ENCODE peak calls at places on chromosome 18, in ten cellular contexts. B is tibial nerve, Q is A549, E is prostate gland, N is stomach, X is breast epithelium, T is uterus, Y is HepG2, R is suprapubic skin, C is spleen. M is an unnamed sample.

GRCh38 chr18:59990121-59990818 is 90.5 kb downstream of the PMAIP1 start:
- DNase-seq in Y (no peak), X (no peak), Q (no peak), C (no peak), R (no peak), B (no peak), E (no peak), N (no peak), T (no peak), M (no peak)

GRCh38 chr18:37298816-37299215 is 266.8 kb downstream of the CELF4 start:
- DNase-seq in Y (no peak), E (no peak), T (no peak), B (no peak), R (no peak), C (no peak), X (no peak), Q (no peak), N (no peak), M (no peak)

GRCh38 chr18:45670281-45670962 is 53.6 kb upstream of the SLC14A1 start:
- DNase-seq in E (no peak), N (no peak), T (no peak), B (no peak), R (no peak), Y (no peak), C (no peak), Q (no peak), X (no peak), M (peak; percentile 83)

GRCh38 chr18:50356036-50356945 is 18.6 kb upstream of the SKA1 start:
- DNase-seq in Y (peak; percentile 11), T (no peak), B (no peak), R (no peak), N (no peak), C (no peak), Q (no peak), X (no peak), E (no peak), M (no peak)

GRCh38 chr18:24915547-24915946 is 436.4 kb downstream of the ZNF521 start:
- DNase-seq in Y (no peak), C (no peak), R (no peak), X (no peak), B (no peak), N (no peak), T (no peak), Q (no peak), E (no peak), M (no peak)

GRCh38 chr18:6785001-6785400 is 55.5 kb downstream of the ARHGAP28 start:
- DNase-seq in R (no peak), E (no peak), Y (no peak), Q (no peak), B (no peak), N (no peak), X (no peak), C (no peak), T (no peak), M (no peak)

GRCh38 chr18:51881394-51881793 is 458.6 kb upstream of the DCC start:
- DNase-seq in T (no peak), B (no peak), E (no peak), R (no peak), X (no peak), Y (no peak), N (no peak), Q (no peak), C (no peak), M (no peak)

GRCh38 chr18:73666772-73667171 is 480.9 kb downstream of the FBXO15 start:
- DNase-seq in C (no peak), Q (no peak), R (no peak), X (no peak), T (no peak), E (no peak), B (no peak), Y (no peak), N (no peak), M (no peak)

GRCh38 chr18:51278045-51278649 is 80.7 kb upstream of the MEX3C start:
- DNase-seq in C (no peak), B (no peak), Y (peak; percentile 47), E (no peak), X (no peak), N (peak; percentile 35), Q (peak; percentile 57), T (no peak), R (no peak), M (no peak)

GRCh38 chr18:30106356-30106755 is 936.2 kb downstream of the DSC3 start:
- DNase-seq in E (no peak), R (no peak), B (no peak), X (no peak), N (no peak), T (no peak), Y (no peak), C (no peak), Q (no peak), M (no peak)

GRCh38 chr18:75363446-75364225 is 63.9 kb downstream of the SMIM21 start:
- DNase-seq in X (no peak), T (no peak), R (no peak), E (no peak), Y (no peak), Q (no peak), C (no peak), N (no peak), B (no peak), M (no peak)

GRCh38 chr18:79912994-79913831 is 38.2 kb downstream of the SLC66A2 start:
- DNase-seq in X (no peak), N (no peak), E (no peak), Q (no peak), R (peak; percentile 69), B (no peak), Y (no peak), T (no peak), C (peak; percentile 65), M (no peak)

GRCh38 chr18:61167902-61168301 is 165.3 kb upstream of the CDH20 start:
- DNase-seq in Q (no peak), C (no peak), R (no peak), N (no peak), B (no peak), X (no peak), Y (no peak), T (no peak), E (no peak), M (no peak)

GRCh38 chr18:57241869-57242268 is 95.0 kb downstream of the BOD1L2 start:
- DNase-seq in C (no peak), Y (no peak), R (no peak), Q (no peak), N (no peak), E (no peak), T (no peak), X (no peak), B (no peak), M (no peak)

GRCh38 chr18:76486029-76486428 is 9.0 kb downstream of the ZNF516 start:
- DNase-seq in E (no peak), C (no peak), X (no peak), Q (no peak), R (no peak), T (no peak), Y (no peak), N (no peak), B (no peak), M (no peak)
- TF ChIP-seq POLR2A in E (no peak), C (no peak), X (no peak), Q (no peak), R (no peak), T (no peak), Y (no peak), N (no peak), B (no peak), M (no peak)

DNA sequence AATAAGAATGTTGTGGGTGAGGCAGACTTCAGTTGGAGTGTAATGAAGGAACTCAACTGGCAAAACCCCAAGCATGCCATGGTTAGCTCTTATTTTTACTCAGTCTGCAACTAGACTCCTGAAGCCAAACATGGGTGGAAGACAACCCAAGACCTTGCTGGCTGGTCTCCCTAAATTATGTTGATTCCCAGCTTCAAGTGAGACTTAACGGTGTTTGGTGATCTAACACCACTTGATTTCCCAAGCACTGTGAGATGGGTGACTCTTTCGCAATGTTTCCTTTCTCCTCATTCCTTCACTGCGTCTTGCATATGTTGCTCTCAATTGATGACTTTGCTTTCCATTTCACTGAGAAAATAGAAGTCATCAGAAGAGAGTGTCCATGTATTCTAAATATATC is 693.1 kb downstream of the DCC start:
- DNase-seq in Y (no peak), N (no peak), R (no peak), E (no peak), B (no peak), X (no peak), C (no peak), Q (no peak), T (no peak), M (no peak)
- TF ChIP-seq POLR2A in Y (no peak), N (no peak), R (no peak), E (no peak), B (no peak), X (no peak), C (no peak), Q (no peak), T (no peak), M (no peak)

DNA sequence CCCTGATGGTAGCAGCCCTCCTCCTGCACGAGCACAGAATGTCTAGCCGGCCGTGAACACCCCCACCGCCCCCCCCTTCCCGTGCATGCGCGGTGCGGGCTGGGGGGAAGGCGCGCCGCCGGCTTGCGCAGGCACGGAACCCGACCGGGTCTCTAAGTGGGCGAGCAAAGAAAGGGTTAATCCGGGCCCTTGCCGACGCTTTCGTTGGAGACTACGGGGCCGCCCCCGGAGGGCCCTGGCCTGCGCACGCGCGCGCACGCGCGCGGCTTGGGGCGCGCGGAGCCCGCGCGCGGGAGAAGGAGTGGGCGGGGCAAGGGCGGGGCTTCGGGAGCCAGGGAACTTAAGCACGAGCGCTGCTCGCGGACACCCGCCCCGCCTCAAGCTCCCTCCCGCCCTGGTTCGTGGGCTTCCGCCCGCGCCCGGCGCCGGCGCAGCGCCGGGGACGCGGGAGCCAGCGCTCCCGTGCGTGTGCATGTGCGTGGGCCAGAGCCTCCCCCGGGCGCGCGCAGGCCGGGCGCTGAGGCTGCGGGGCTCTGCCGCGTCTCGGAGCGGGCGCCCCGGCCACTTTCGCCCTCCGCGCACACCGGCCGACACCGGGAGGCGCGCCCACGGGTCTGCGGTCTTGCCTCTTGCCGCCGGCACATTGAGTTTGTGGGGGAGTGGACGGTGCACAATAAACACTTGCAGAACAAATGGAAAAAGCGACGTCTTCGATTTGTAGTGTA is 617 bp upstream of the ZBTB14 start:
- DNase-seq in Y (peak; percentile 90), E (peak; percentile 95), X (peak; percentile 92), R (peak; percentile 97), Q (peak; percentile 93), N (peak; percentile 98), T (peak; percentile 98), B (peak; percentile 94), C (peak; percentile 99), M (peak; percentile 95)
- TF ChIP-seq POLR2A in Y (peak; percentile 67), E (no peak), X (no peak), R (peak; percentile 39), Q (peak; percentile 29), N (no peak), T (no peak), B (peak; percentile 51), C (peak; percentile 32), M (no peak)

DNA sequence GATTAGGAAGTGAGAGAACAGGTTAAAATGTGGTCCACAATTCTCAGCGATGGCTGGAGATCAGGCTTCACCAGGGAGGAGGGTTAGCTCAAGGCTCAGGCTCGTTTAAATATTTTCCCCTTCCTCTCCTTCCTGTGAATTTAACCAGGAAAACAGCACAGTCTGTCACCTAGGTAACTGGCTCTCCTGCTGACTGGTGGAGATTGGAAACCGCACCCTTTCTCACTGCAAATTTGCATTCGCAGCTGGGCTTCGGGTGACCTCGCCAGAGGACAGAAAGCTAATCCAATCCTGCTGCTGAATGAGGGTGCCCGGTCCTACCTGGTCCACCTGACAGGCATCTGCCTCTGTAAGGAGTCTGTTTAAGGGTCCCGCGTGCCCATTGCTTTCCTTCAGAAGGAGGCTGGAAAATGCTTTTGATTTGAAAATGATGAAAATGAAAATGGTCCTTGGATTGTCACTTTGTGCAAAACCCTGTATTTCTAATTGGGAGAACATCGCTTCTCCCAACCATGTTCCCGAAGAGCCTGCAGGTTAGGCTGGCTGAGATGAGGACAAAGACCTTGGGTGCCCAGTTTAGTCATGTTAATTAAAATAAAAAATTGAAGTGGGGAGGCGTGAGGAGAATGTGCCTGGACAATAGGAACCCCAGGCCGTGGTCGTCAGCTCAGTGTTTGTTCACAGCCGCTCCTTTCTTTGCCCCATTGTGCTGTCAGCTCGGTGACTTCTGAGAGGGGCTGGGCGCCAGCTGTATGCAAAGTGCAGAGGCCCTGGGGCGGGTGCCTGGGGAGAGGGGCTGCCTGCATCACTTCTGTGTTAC is 43.4 kb upstream of the MTCL1 start:
- DNase-seq in R (no peak), Q (peak; percentile 14), C (no peak), X (no peak), Y (no peak), N (peak; percentile 37), B (no peak), T (no peak), E (no peak), M (no peak)
- TF ChIP-seq POLR2A in R (no peak), Q (no peak), C (no peak), X (no peak), Y (no peak), N (no peak), B (no peak), T (no peak), E (no peak), M (no peak)

M was measured in lower leg skin.